ENCODE peak calls at places on chromosomes 13 and 19, in seven cellular contexts. One of them, this sample, is unnamed.

GRCh38 chr13:25391932-25392331 is 20.2 kb downstream of the ATP8A2 start:
- DNase-seq in HCT116: no peak
- DNase-seq in H1: no peak
- DNase-seq in HepG2: no peak
- DNase-seq in SK-N-SH: no peak
- DNase-seq in K562: no peak
- DNase-seq in GM12878: no peak
- DNase-seq in this sample: no peak

GRCh38 chr19:21833733-21834132 is 2.2 kb downstream of the ZNF43 start:
- DNase-seq in HCT116: no peak
- DNase-seq in H1: no peak
- DNase-seq in HepG2: no peak
- DNase-seq in SK-N-SH: no peak
- DNase-seq in K562: no peak
- DNase-seq in GM12878: no peak
- DNase-seq in this sample: no peak

GRCh38 chr19:45079063-45079910 is at the start of gene GEMIN7:
- DNase-seq in HCT116: peak; percentile 44
- DNase-seq in H1: peak; percentile 92
- DNase-seq in HepG2: peak; percentile 60
- DNase-seq in SK-N-SH: peak; percentile 96
- DNase-seq in K562: peak; percentile 88
- DNase-seq in GM12878: peak; percentile 64
- DNase-seq in this sample: no peak

GRCh38 chr13:74889321-74889720 is 592.6 kb downstream of the TBC1D4 start:
- DNase-seq in HCT116: no peak
- DNase-seq in H1: no peak
- DNase-seq in HepG2: no peak
- DNase-seq in SK-N-SH: no peak
- DNase-seq in K562: no peak
- DNase-seq in GM12878: no peak
- DNase-seq in this sample: no peak

GRCh38 chr13:67736646-67737420 is 506.7 kb upstream of the PCDH9 start:
- DNase-seq in HCT116: no peak
- DNase-seq in H1: no peak
- DNase-seq in HepG2: peak; percentile 5
- DNase-seq in SK-N-SH: peak; percentile 3
- DNase-seq in K562: no peak
- DNase-seq in GM12878: no peak
- DNase-seq in this sample: peak; percentile 56

GRCh38 chr13:63449549-63449948 is 2033.9 kb upstream of the PCDH20 start:
- DNase-seq in HCT116: no peak
- DNase-seq in H1: no peak
- DNase-seq in HepG2: no peak
- DNase-seq in SK-N-SH: no peak
- DNase-seq in K562: no peak
- DNase-seq in GM12878: no peak
- DNase-seq in this sample: no peak

GRCh38 chr19:50943074-50943828 is 9.6 kb downstream of the KLK5 start:
- DNase-seq in HCT116: no peak
- DNase-seq in H1: no peak
- DNase-seq in HepG2: no peak
- DNase-seq in SK-N-SH: no peak
- DNase-seq in K562: no peak
- DNase-seq in GM12878: no peak
- DNase-seq in this sample: no peak

GRCh38 chr19:34017024-34017423 is 155.3 kb upstream of the LSM14A start:
- DNase-seq in HCT116: peak; percentile 8
- DNase-seq in H1: no peak
- DNase-seq in HepG2: no peak
- DNase-seq in SK-N-SH: no peak
- DNase-seq in K562: no peak
- DNase-seq in GM12878: no peak
- DNase-seq in this sample: peak; percentile 28

GRCh38 chr13:69556540-69557196 is 551.0 kb upstream of the ATXN8OS start:
- DNase-seq in HCT116: no peak
- DNase-seq in H1: no peak
- DNase-seq in HepG2: no peak
- DNase-seq in SK-N-SH: no peak
- DNase-seq in K562: no peak
- DNase-seq in GM12878: no peak
- DNase-seq in this sample: no peak

GRCh38 chr19:7391218-7391670 is 42.5 kb downstream of the ARHGEF18 start:
- DNase-seq in HCT116: peak; percentile 96
- DNase-seq in H1: no peak
- DNase-seq in HepG2: peak; percentile 77
- DNase-seq in SK-N-SH: no peak
- DNase-seq in K562: no peak
- DNase-seq in GM12878: no peak
- DNase-seq in this sample: peak; percentile 35

DNA sequence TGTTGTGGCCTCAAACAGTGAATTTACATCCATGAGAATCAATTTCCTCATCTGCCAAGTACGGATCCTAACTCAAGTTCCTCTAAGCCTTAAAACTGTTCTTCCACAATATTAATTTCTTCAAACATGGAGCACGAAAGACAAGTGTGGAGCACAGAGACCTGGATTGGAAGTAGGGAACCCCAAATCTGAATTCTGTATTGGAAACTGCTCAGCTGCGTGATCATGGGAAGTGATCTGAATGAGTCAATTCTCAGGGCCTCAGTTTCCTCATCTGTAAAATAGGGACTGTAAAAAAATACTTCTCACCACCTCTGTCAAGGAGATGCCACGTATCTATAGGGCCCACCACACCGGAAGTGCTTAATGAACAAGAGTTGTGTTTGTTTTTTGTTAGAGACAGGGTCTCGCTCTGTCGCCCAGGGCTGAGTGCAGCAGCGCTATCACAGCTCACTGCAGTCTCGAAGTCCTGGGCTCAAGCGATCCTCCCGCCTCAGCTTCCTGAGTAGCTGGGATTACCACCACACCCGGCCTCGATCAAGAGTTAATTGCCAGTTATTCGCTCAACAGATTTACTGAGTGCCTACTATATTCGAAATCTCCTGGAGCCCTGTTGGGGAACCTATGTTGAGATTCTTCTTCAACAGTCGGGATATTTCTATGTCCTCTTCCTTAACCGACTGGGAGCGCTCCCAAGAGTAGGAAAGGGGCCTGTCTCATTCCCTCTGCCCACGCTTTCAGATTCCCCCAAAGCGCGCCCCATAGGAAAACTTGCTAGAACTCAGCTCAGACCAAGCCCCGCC is 1.6 kb downstream of the SERTAD3 start:
- DNase-seq in HCT116: no peak
- DNase-seq in H1: no peak
- DNase-seq in HepG2: no peak
- DNase-seq in SK-N-SH: no peak
- DNase-seq in K562: no peak
- DNase-seq in GM12878: no peak
- DNase-seq in this sample: no peak
- TF ChIP-seq JUND in HCT116: no peak
- TF ChIP-seq JUND in H1: no peak
- TF ChIP-seq JUND in HepG2: no peak
- TF ChIP-seq JUND in SK-N-SH: no peak
- TF ChIP-seq JUND in K562: no peak
- TF ChIP-seq JUND in GM12878: no peak
- TF ChIP-seq JUND in this sample: no peak

DNA sequence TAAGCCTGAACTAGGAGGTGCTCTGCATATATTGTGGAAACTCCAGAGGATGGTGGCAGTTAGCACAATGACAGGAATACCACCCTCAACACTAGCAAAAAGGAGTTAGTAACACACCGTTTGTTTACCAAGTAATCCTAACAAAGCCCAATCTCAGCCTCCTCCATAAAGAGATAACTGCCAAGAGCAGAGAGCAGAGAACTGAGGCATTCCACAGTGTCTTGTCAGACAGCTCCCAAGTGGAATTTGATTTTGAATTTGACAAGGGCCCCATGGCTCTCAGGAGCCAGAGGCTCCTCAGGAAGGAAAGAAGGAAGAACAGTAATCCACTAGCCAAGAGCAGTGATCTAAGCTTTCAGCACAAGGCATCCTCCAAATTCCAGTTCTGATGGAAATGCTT is 298.6 kb downstream of the DCLK1 start:
- DNase-seq in HCT116: no peak
- DNase-seq in H1: no peak
- DNase-seq in HepG2: no peak
- DNase-seq in SK-N-SH: no peak
- DNase-seq in K562: no peak
- DNase-seq in GM12878: no peak
- DNase-seq in this sample: no peak
- TF ChIP-seq JUND in HCT116: no peak
- TF ChIP-seq JUND in H1: no peak
- TF ChIP-seq JUND in HepG2: no peak
- TF ChIP-seq JUND in SK-N-SH: no peak
- TF ChIP-seq JUND in K562: no peak
- TF ChIP-seq JUND in GM12878: no peak
- TF ChIP-seq JUND in this sample: no peak

GRCh38 chr19:42246869-42247630 is 4.6 kb upstream of the GSK3A start:
- DNase-seq in HCT116: no peak
- DNase-seq in H1: no peak
- DNase-seq in HepG2: no peak
- DNase-seq in SK-N-SH: no peak
- DNase-seq in K562: no peak
- DNase-seq in GM12878: no peak
- DNase-seq in this sample: no peak

GRCh38 chr19:42247631-42248199 is 5.3 kb upstream of the GSK3A start:
- DNase-seq in HCT116: no peak
- DNase-seq in H1: no peak
- DNase-seq in HepG2: no peak
- DNase-seq in SK-N-SH: no peak
- DNase-seq in K562: peak; percentile 10
- DNase-seq in GM12878: no peak
- DNase-seq in this sample: no peak

GRCh38 chr19:42244452-42245220 is 2.2 kb upstream of the GSK3A start:
- DNase-seq in HCT116: peak; percentile 93
- DNase-seq in H1: peak; percentile 92
- DNase-seq in HepG2: peak; percentile 93
- DNase-seq in SK-N-SH: peak; percentile 83
- DNase-seq in K562: peak; percentile 64
- DNase-seq in GM12878: peak; percentile 85
- DNase-seq in this sample: peak; percentile 50

GRCh38 chr19:42248270-42249148 is 6.1 kb upstream of the GSK3A start:
- DNase-seq in HCT116: no peak
- DNase-seq in H1: no peak
- DNase-seq in HepG2: no peak
- DNase-seq in SK-N-SH: no peak
- DNase-seq in K562: no peak
- DNase-seq in GM12878: no peak
- DNase-seq in this sample: no peak

DNA sequence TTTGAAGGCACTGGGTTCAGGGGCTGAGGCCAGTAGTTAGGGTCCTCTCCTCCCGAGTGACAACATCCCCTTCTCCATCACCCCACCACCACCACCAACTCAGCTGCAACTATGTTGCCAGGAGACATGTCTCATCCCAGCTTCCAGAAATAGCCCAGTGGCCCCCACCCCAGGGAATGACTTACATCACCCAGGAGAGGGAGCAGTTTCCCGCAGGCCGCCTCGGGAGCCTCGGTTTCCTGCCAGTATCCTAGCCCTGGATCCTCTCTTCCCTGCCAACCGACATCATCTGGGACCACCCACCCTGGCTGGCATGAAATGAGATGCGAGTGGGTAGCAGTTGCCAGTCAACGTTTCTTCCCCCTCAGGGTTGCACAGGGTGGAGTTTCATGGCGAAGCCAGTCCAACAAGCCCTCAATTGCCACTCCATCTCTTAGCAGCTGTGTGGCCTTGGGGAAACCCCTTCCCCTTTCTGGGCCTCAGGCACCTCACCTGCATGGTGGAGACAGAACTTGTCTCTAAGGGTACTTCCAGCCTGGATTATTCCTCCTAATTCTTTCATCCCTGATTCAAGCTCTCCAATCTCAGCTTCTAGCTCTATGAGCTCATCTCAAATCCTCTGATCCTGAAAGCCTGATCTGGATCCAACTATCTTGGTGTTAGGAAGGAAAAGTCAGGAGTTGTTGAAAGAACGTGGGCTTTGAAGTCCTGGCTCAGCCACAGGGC is 3.9 kb upstream of the GSK3A start:
- DNase-seq in HCT116: no peak
- DNase-seq in H1: peak; percentile 77
- DNase-seq in HepG2: no peak
- DNase-seq in SK-N-SH: peak; percentile 74
- DNase-seq in K562: peak; percentile 47
- DNase-seq in GM12878: no peak
- DNase-seq in this sample: no peak
- TF ChIP-seq JUND in HCT116: no peak
- TF ChIP-seq JUND in H1: peak; percentile 28
- TF ChIP-seq JUND in HepG2: peak; percentile 5
- TF ChIP-seq JUND in SK-N-SH: peak; percentile 10
- TF ChIP-seq JUND in K562: peak; percentile 33
- TF ChIP-seq JUND in GM12878: no peak
- TF ChIP-seq JUND in this sample: no peak

GRCh38 chr13:62014299-62014698 is 598.6 kb upstream of the PCDH20 start:
- DNase-seq in HCT116: peak; percentile 24
- DNase-seq in H1: no peak
- DNase-seq in HepG2: peak; percentile 9
- DNase-seq in SK-N-SH: peak; percentile 12
- DNase-seq in K562: no peak
- DNase-seq in GM12878: no peak
- DNase-seq in this sample: peak; percentile 9
- TF ChIP-seq JUND in HCT116: no peak
- TF ChIP-seq JUND in H1: no peak
- TF ChIP-seq JUND in HepG2: no peak
- TF ChIP-seq JUND in SK-N-SH: no peak
- TF ChIP-seq JUND in K562: no peak
- TF ChIP-seq JUND in GM12878: no peak
- TF ChIP-seq JUND in this sample: no peak

DNA sequence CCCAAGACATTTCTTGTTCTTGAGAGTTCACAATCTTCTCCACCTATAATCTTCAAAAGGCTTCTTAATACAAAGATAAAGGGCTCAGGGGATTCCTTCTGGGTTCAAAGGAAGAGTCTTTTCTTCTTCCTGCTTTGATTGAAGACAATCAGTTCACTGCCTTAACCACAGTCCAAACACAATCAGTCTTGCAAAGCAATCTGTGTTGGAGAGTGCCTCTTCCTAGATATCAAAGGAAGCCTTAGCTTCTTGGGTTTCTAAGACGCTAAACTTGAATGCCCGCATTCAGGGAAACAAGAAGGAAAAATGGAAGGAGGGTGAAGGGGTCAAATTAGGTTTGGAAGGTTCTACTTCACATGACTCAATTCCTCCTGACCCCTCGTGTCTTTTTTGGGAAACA is 27.2 kb downstream of the RANBP3 start:
- DNase-seq in HCT116: no peak
- DNase-seq in H1: no peak
- DNase-seq in HepG2: no peak
- DNase-seq in SK-N-SH: no peak
- DNase-seq in K562: no peak
- DNase-seq in GM12878: no peak
- DNase-seq in this sample: no peak
- TF ChIP-seq JUND in HCT116: no peak
- TF ChIP-seq JUND in H1: no peak
- TF ChIP-seq JUND in HepG2: no peak
- TF ChIP-seq JUND in SK-N-SH: no peak
- TF ChIP-seq JUND in K562: no peak
- TF ChIP-seq JUND in GM12878: no peak
- TF ChIP-seq JUND in this sample: no peak

This sample was measured in T47D.